ENCODE peak calls at places on chromosome X, in six cellular contexts. T is NB4; C is CD4-positive, alpha-beta memory T cell; J is tibial artery; I is fibroblast of pulmonary artery; E is Karpas-422. V is an unnamed sample.

GRCh38 chrX:65582450-65583082 is 48.0 kb upstream of the LAS1L start:
- DNase-seq in T (no peak), C (no peak), J (no peak), I (no peak), E (no peak), V (no peak)

GRCh38 chrX:314049-314448 is 4.5 kb downstream of the GTPBP6 start:
- DNase-seq in T (no peak), C (no peak), J (no peak), I (no peak), E (no peak), V (no peak)

GRCh38 chrX:118345045-118345400 is 883 bp upstream of the WDR44 start:
- DNase-seq in T (peak), C (no peak), J (no peak), I (no peak), E (no peak), V (no peak)

GRCh38 chrX:152074163-152074562 is 64.2 kb downstream of the MAGEA10 start:
- DNase-seq in T (no peak), C (no peak), J (no peak), I (no peak), E (no peak), V (no peak)

GRCh38 chrX:34656842-34657780 is at the start of gene TMEM47:
- DNase-seq in T (no peak), C (no peak), J (peak), I (peak), E (no peak), V (peak)

GRCh38 chrX:11944486-11944885 is 186.4 kb downstream of the MSL3 start:
- DNase-seq in T (peak), C (no peak), J (no peak), I (peak), E (peak), V (peak)

GRCh38 chrX:21932277-21932996 is 8.1 kb upstream of the SMS start:
- DNase-seq in T (peak), C (no peak), J (peak), I (peak), E (no peak), V (peak)

GRCh38 chrX:1012678-1013300 is 199.7 kb downstream of the CRLF2 start:
- DNase-seq in T (no peak), C (no peak), J (no peak), I (no peak), E (no peak), V (no peak)

GRCh38 chrX:36431819-36432218 is 512.3 kb downstream of the CFAP47 start:
- DNase-seq in T (no peak), C (no peak), J (no peak), I (peak), E (no peak), V (peak)

GRCh38 chrX:96820935-96821334 is 62.8 kb upstream of the RPA4 start:
- DNase-seq in T (no peak), C (no peak), J (no peak), I (no peak), E (no peak), V (no peak)

GRCh38 chrX:13085533-13085932 is 41.1 kb upstream of the FAM9C start:
- DNase-seq in T (peak), C (peak), J (no peak), I (no peak), E (no peak), V (no peak)

GRCh38 chrX:7191681-7192110 is 43.7 kb upstream of the PUDP start:
- DNase-seq in T (peak), C (no peak), J (no peak), I (no peak), E (peak), V (peak)

GRCh38 chrX:107775000-107775733 is 420 bp downstream of the TSC22D3 start:
- DNase-seq in T (no peak), C (no peak), J (no peak), I (no peak), E (no peak), V (no peak)

GRCh38 chrX:130030826-130031225 is 48.4 kb downstream of the BCORL1 start:
- DNase-seq in T (no peak), C (no peak), J (no peak), I (no peak), E (no peak), V (no peak)

GRCh38 chrX:81261576-81261975 is 59.7 kb downstream of the SH3BGRL start:
- DNase-seq in T (no peak), C (no peak), J (no peak), I (peak), E (no peak), V (peak)

GRCh38 chrX:112761239-112762207 is 79.1 kb downstream of the AMOT start:
- DNase-seq in T (peak), C (no peak), J (no peak), I (no peak), E (peak), V (no peak)

GRCh38 chrX:56057325-56057724 is 174.8 kb upstream of the KLF8 start:
- DNase-seq in T (no peak), C (no peak), J (no peak), I (no peak), E (no peak), V (no peak)

GRCh38 chrX:120308959-120309872 is 2.0 kb downstream of the TMEM255A start:
- DNase-seq in T (peak), C (peak), J (peak), I (peak), E (no peak), V (peak)

GRCh38 chrX:23661671-23662070 is 5.6 kb upstream of the PRDX4 start:
- DNase-seq in T (no peak), C (no peak), J (no peak), I (no peak), E (no peak), V (no peak)

GRCh38 chrX:106949366-106949765 is 29.2 kb downstream of the CLDN2 start:
- DNase-seq in T (no peak), C (no peak), J (no peak), I (no peak), E (no peak), V (no peak)

GRCh38 chrX:48794340-48794920 is 7.4 kb upstream of the HDAC6 start:
- DNase-seq in T (no peak), C (no peak), J (no peak), I (no peak), E (no peak), V (no peak)

GRCh38 chrX:129654652-129655546 is at the start of gene APLN:
- DNase-seq in T (peak), C (peak), J (peak), I (peak), E (peak), V (peak)

GRCh38 chrX:9467181-9467580 is 2.3 kb downstream of the TBL1X start:
- DNase-seq in T (no peak), C (no peak), J (no peak), I (no peak), E (no peak), V (no peak)

GRCh38 chrX:53481816-53482485 is 47.8 kb upstream of the HSD17B10 start:
- DNase-seq in T (peak), C (peak), J (peak), I (peak), E (peak), V (peak)

GRCh38 chrX:111103246-111103645 is 7.3 kb downstream of the PAK3 start:
- DNase-seq in T (no peak), C (no peak), J (no peak), I (no peak), E (no peak), V (no peak)

GRCh38 chrX:103730746-103731508 is 20.2 kb downstream of the TMEM31 start:
- DNase-seq in T (no peak), C (no peak), J (no peak), I (peak), E (no peak), V (peak)

DNA sequence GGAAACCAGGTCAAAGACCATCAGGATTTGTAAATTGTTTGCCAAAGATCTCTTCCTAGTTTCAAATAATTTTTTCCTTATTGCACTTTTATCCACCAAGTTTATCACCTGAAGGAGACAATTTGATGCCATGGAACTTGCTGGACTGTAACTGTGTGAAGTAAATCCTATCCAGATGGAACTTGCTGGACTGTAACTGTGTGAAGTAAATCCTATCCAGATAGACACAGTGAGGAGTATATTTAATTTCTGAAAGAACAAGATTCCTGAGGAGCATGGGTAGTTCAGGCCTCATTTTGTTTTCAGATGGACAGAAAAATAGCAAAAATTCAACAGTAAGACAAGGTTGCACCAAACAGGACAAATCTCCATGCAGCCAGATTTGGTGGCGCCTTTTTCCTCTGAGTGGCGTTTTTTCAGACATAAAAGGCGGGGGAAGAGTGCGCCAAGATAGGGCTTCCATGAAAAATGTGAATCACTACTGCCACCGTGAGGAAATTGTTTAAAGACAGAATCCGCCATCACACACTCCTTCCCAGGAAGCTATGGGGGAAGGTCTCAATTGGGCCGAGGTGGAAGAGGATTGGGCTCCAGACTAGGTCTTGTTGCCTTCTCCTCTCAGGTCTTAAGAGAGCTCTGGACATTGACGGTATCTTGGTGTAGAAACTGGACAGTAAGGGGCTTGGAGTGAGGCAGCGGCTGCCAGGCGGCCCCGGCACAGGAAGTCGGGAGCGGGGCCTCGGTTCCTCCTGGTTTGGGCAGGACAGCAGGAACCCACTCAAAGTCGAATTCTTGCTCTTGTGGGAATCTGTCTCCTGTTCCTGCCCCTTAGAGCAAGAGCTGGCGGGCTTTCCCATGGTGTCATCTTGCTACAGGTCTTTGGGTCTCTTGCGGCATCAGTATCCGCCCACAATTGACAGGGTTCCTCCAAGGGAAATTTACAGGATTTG is 234.7 kb downstream of the OR13H1 start:
- DNase-seq in T (no peak), C (peak), J (no peak), I (no peak), E (peak), V (peak)
- H3K4me3 ChIP-seq in T (no peak), C (no peak), J (no peak), I (no peak), E (peak), V (peak)

DNA sequence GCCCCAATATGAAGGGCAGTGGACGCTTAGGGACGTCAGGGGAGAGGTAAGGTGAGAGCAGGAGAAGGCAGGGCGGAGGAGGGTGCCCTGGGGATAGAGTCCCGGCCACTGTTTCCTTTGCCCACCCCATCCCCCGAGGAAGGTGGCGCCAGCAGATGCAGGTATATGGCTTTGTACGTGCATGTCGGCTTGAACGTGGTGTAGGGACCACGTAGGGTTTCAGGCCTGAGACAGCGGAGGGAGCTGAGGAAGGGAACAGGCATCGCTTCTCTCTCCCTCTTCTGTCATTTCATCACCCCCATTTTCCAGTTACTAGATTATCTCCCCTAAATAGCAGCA is 97.9 kb downstream of the PHKA2 start:
- DNase-seq in T (no peak), C (peak), J (no peak), I (no peak), E (no peak), V (no peak)
- H3K4me3 ChIP-seq in T (peak), C (no peak), J (peak), I (peak), E (peak), V (peak)

DNA sequence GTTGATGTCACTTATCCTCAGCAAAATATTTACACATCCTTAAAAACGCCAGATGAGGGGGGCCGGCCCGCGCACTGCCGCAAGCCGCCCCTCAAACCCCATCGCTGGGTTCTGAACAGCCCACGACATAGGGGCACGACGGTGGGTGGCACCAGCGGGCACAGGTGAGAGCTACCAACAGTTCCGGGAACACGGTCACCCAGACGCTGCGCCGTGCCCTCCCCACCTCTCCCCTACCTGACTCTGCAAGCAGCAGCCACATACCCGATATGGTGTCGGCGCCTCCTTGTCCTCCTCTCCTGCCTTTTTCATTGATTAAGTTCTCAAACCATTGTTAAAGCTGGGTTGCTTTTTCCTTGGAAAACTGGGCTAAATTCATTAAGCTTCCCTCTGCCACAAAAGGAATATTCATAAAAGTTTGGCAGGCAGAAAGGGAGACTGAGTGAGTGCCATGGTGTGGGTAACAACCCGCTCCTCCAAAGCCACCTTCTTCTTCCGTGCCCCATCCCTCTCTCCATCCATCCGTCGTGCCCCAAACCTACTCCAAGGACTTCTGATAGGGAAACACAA is 1.4 kb downstream of the RAI2 start:
- DNase-seq in T (no peak), C (peak), J (no peak), I (no peak), E (no peak), V (no peak)
- H3K4me3 ChIP-seq in T (no peak), C (no peak), J (peak), I (no peak), E (no peak), V (no peak)

GRCh38 chrX:136689441-136689840 is 41.5 kb downstream of the CD40LG start:
- DNase-seq in T (no peak), C (peak), J (no peak), I (peak), E (no peak), V (no peak)

GRCh38 chrX:136692271-136692670 is 44.3 kb downstream of the CD40LG start:
- DNase-seq in T (no peak), C (no peak), J (no peak), I (peak), E (no peak), V (peak)

GRCh38 chrX:136691028-136691809 is 43.3 kb downstream of the CD40LG start:
- DNase-seq in T (no peak), C (peak), J (no peak), I (no peak), E (peak), V (no peak)

GRCh38 chrX:136694491-136695087 is 46.6 kb downstream of the CD40LG start:
- DNase-seq in T (peak), C (peak), J (no peak), I (peak), E (peak), V (peak)
- H3K4me3 ChIP-seq in T (no peak), C (no peak), J (no peak), I (no peak), E (peak), V (no peak)

DNA sequence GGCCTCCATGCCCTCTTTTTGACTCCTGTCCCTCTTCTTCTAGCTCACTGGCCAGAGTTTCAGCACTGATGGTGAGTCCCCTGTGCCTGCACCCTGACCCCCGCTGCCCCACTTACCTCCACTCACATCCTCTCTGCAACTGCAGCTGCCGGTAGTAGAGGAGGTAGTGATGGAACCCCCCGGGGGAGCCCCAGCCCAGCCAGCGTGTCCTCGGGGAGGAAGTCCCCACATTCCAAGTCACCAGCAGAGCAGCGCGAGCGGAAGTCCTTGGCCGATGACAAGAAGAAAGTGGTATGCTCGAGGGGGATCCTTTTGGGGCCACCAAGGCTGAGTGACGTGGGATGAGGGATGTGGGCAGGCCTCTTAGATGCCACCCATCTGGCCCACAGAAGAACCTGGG is 5.8 kb downstream of the ARAF start:
- DNase-seq in T (no peak), C (no peak), J (no peak), I (no peak), E (no peak), V (no peak)
- H3K4me3 ChIP-seq in T (no peak), C (no peak), J (no peak), I (no peak), E (no peak), V (no peak)

DNA sequence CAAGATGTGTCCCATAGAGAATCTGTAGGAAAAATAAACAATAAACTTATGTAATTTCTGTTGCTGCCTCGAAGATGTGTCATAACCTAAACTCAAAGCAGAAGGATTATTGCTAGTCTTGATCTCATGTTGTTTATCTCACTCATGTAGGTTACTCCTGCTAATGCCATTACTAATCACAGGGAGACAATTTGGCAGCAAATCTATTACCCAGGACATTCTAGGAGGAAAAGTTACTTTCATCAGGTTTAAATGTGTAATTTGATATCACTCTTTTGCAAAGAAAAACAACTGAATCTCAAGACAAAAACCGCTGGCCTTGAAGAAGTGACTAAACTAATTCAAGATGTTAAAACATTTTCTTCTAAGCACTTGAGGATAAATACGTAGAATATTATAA is 34.0 kb downstream of the LDOC1 start:
- DNase-seq in T (no peak), C (no peak), J (no peak), I (no peak), E (no peak), V (peak)
- H3K4me3 ChIP-seq in T (no peak), C (no peak), J (no peak), I (no peak), E (no peak), V (no peak)

DNA sequence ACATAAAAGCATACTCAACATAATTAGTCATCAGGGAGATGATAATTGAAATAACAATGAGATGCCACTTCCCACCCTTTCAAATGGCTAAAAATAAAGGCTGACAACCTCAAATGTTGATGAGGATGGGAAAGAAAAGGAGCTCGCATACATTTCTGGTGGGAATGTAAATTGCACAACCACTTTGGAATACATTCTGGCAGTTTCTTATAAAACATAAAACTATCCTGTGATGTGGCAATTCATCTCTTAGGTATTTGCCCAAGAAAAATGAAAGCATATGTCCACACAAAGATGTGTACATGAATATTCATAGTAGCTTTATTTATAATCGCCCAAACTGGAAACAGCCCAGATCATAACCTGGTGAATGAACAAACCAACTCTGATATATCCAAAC is 682 bp upstream of the ZNF275 start:
- DNase-seq in T (no peak), C (no peak), J (no peak), I (peak), E (no peak), V (peak)
- H3K4me3 ChIP-seq in T (no peak), C (no peak), J (no peak), I (peak), E (no peak), V (peak)

V was measured in fibroblast of mammary gland.